ENCODE peak calls at places on chromosomes 6 and 20, in eight cellular contexts. K, N, A, Y, V, B, H and C are unnamed samples.

GRCh38 chr6:36066817-36067216 is 39.2 kb downstream of the MAPK14 start:
- DNase-seq in K (no peak), N (no peak), A (no peak), Y (no peak), V (no peak), B (no peak), H (no peak), C (no peak)

GRCh38 chr6:55818482-55818881 is 56.9 kb downstream of the BMP5 start:
- DNase-seq in K (no peak), N (no peak), A (no peak), Y (no peak), V (no peak), B (no peak), H (no peak), C (no peak)

GRCh38 chr6:134253681-134254080 is 64.2 kb downstream of the SGK1 start:
- DNase-seq in K (peak; percentile 63), N (no peak), A (peak; percentile 67), Y (no peak), V (no peak), B (no peak), H (no peak), C (no peak)

GRCh38 chr20:25247100-25247665 is 702 bp upstream of the PYGB start:
- DNase-seq in K (peak; percentile 81), N (peak; percentile 59), A (peak; percentile 79), Y (peak; percentile 77), V (no peak), B (peak; percentile 72), H (peak; percentile 49), C (peak; percentile 12)

GRCh38 chr20:25461281-25461650 is 53.8 kb downstream of the GINS1 start:
- DNase-seq in K (no peak), N (no peak), A (no peak), Y (no peak), V (no peak), B (no peak), H (no peak), C (no peak)

GRCh38 chr20:38723982-38724602 is at the start of gene SLC32A1:
- DNase-seq in K (no peak), N (no peak), A (no peak), Y (peak; percentile 13), V (no peak), B (no peak), H (peak; percentile 45), C (no peak)

GRCh38 chr6:17580518-17581048 is 19.5 kb upstream of the FAM8A1 start:
- DNase-seq in K (peak; percentile 84), N (no peak), A (peak; percentile 57), Y (peak; percentile 51), V (no peak), B (peak; percentile 68), H (no peak), C (peak; percentile 42)

GRCh38 chr20:41507851-41508250 is 110.3 kb downstream of the CHD6 start:
- DNase-seq in K (no peak), N (no peak), A (no peak), Y (no peak), V (no peak), B (no peak), H (no peak), C (no peak)

GRCh38 chr20:16445482-16445881 is 127.8 kb downstream of the KIF16B start:
- DNase-seq in K (no peak), N (no peak), A (no peak), Y (no peak), V (no peak), B (no peak), H (no peak), C (no peak)

GRCh38 chr20:19453781-19454310 is 241.4 kb downstream of the SLC24A3 start:
- DNase-seq in K (peak; percentile 16), N (no peak), A (no peak), Y (no peak), V (no peak), B (no peak), H (no peak), C (no peak)

GRCh38 chr6:15023448-15023847 is 222.4 kb upstream of the JARID2 start:
- DNase-seq in K (no peak), N (no peak), A (no peak), Y (no peak), V (no peak), B (no peak), H (no peak), C (no peak)

GRCh38 chr6:140346461-140346860 is 972.0 kb upstream of the CITED2 start:
- DNase-seq in K (no peak), N (no peak), A (peak; percentile 78), Y (peak; percentile 22), V (no peak), B (no peak), H (no peak), C (no peak)

GRCh38 chr20:9287062-9287461 is 218.2 kb downstream of the PLCB4 start:
- DNase-seq in K (no peak), N (no peak), A (no peak), Y (no peak), V (no peak), B (no peak), H (no peak), C (no peak)

GRCh38 chr20:36236786-36237121 is 476 bp downstream of the AAR2 start:
- DNase-seq in K (no peak), N (no peak), A (no peak), Y (no peak), V (no peak), B (no peak), H (no peak), C (no peak)

GRCh38 chr20:50421356-50422340 is 88.5 kb upstream of the PTPN1 start:
- DNase-seq in K (no peak), N (no peak), A (no peak), Y (no peak), V (no peak), B (no peak), H (no peak), C (no peak)

GRCh38 chr6:87151471-87151785 is 3.9 kb upstream of the ZNF292 start:
- DNase-seq in K (no peak), N (peak; percentile 69), A (no peak), Y (no peak), V (no peak), B (no peak), H (no peak), C (no peak)

GRCh38 chr6:33452496-33452895 is 1.9 kb upstream of the ZBTB9 start:
- DNase-seq in K (no peak), N (no peak), A (no peak), Y (no peak), V (no peak), B (no peak), H (no peak), C (no peak)

GRCh38 chr20:59184880-59185447 is 21.3 kb downstream of the ZNF831 start:
- DNase-seq in K (no peak), N (no peak), A (no peak), Y (peak; percentile 53), V (no peak), B (no peak), H (no peak), C (no peak)

GRCh38 chr6:118083711-118084110 is 176.6 kb downstream of the SLC35F1 start:
- DNase-seq in K (no peak), N (no peak), A (no peak), Y (no peak), V (no peak), B (no peak), H (no peak), C (no peak)

GRCh38 chr6:129111853-129112252 is 228.9 kb downstream of the LAMA2 start:
- DNase-seq in K (no peak), N (no peak), A (no peak), Y (no peak), V (no peak), B (no peak), H (no peak), C (no peak)

GRCh38 chr20:19649041-19649440 is 109.0 kb upstream of the RIN2 start:
- DNase-seq in K (no peak), N (no peak), A (no peak), Y (no peak), V (no peak), B (no peak), H (no peak), C (no peak)

GRCh38 chr6:168929871-168930450 is 323.7 kb downstream of the THBS2 start:
- DNase-seq in K (no peak), N (no peak), A (no peak), Y (no peak), V (no peak), B (no peak), H (no peak), C (no peak)

GRCh38 chr20:22557403-22558276 is 26.7 kb downstream of the FOXA2 start:
- DNase-seq in K (no peak), N (no peak), A (no peak), Y (no peak), V (no peak), B (no peak), H (no peak), C (no peak)

GRCh38 chr20:47501117-47501482 is 587 bp upstream of the NCOA3 start:
- DNase-seq in K (no peak), N (no peak), A (no peak), Y (no peak), V (no peak), B (no peak), H (no peak), C (no peak)

GRCh38 chr6:146601352-146601751 is 2.6 kb downstream of the ADGB start:
- DNase-seq in K (no peak), N (no peak), A (no peak), Y (no peak), V (no peak), B (no peak), H (no peak), C (no peak)

GRCh38 chr6:17093692-17094091 is 8.2 kb upstream of the STMND1 start:
- DNase-seq in K (no peak), N (no peak), A (peak; percentile 18), Y (peak; percentile 41), V (no peak), B (no peak), H (no peak), C (no peak)

GRCh38 chr20:53736757-53737403 is 143.2 kb upstream of the ZNF217 start:
- DNase-seq in K (no peak), N (no peak), A (peak; percentile 41), Y (peak; percentile 48), V (no peak), B (no peak), H (no peak), C (no peak)

GRCh38 chr20:17617212-17617867 is 47.5 kb downstream of the DSTN start:
- DNase-seq in K (peak; percentile 78), N (peak; percentile 31), A (peak; percentile 46), Y (peak; percentile 64), V (peak; percentile 23), B (peak; percentile 71), H (peak; percentile 68), C (peak; percentile 23)

GRCh38 chr6:134424131-134424794 is 106.4 kb upstream of the SGK1 start:
- DNase-seq in K (no peak), N (no peak), A (no peak), Y (no peak), V (no peak), B (no peak), H (no peak), C (no peak)

GRCh38 chr6:105805581-105806023 is 280.5 kb upstream of the PRDM1 start:
- DNase-seq in K (no peak), N (no peak), A (peak; percentile 47), Y (no peak), V (no peak), B (no peak), H (no peak), C (no peak)

GRCh38 chr6:35088281-35089215 is 52.6 kb downstream of the TCP11 start:
- DNase-seq in K (peak; percentile 2), N (no peak), A (no peak), Y (no peak), V (no peak), B (no peak), H (no peak), C (no peak)

GRCh38 chr6:101011165-101011564 is 130.0 kb upstream of the ASCC3 start:
- DNase-seq in K (no peak), N (no peak), A (peak; percentile 25), Y (no peak), V (no peak), B (no peak), H (no peak), C (peak; percentile 21)

GRCh38 chr20:23582293-23582692 is 14.0 kb upstream of the CST9L start:
- DNase-seq in K (no peak), N (no peak), A (no peak), Y (no peak), V (no peak), B (no peak), H (no peak), C (no peak)

GRCh38 chr6:135149376-135149775 is 31.7 kb upstream of the MYB start:
- DNase-seq in K (no peak), N (no peak), A (no peak), Y (no peak), V (no peak), B (no peak), H (no peak), C (no peak)